ENCODE peak calls at places on chromosomes 2 and 18, in nine cellular contexts. H is activated CD8-positive, alpha-beta T cell treated with anti-CD3 and anti-CD28 coated beads for 36 hours; N is endothelial cell; K is kidney epithelial cell; L is B cell; E is adrenal gland; A is fibroblast of the aortic adventitia; B is DND-41; U is upper lobe of right lung. P is an unnamed sample.
A peak's percentile ranks its signal among the peaks of the same experiment; 100 is the strongest.

GRCh38 chr18:76373297-76373696 is 121.7 kb downstream of the ZNF516 start:
- DNase-seq in H (no peak), N (no peak), K (no peak), L (no peak), E (no peak), A (no peak), B (no peak), U (no peak), P (no peak)

GRCh38 chr2:217552081-217552480 is 450.7 kb downstream of the TNS1 start:
- DNase-seq in H (no peak), N (no peak), K (no peak), L (no peak), E (no peak), A (no peak), B (no peak), U (no peak), P (no peak)

GRCh38 chr2:190182071-190182524 is 119.6 kb upstream of the MSTN start:
- DNase-seq in H (no peak), N (no peak), K (no peak), L (peak; percentile 18), E (no peak), A (no peak), B (no peak), U (no peak), P (no peak)

GRCh38 chr2:186853871-186854435 is 5.0 kb upstream of the ZSWIM2 start:
- DNase-seq in H (no peak), N (no peak), K (no peak), L (no peak), E (no peak), A (peak; percentile 68), B (no peak), U (no peak), P (no peak)

GRCh38 chr2:44844651-44845270 is 96.7 kb upstream of the SIX3 start:
- DNase-seq in H (peak; percentile 42), N (no peak), K (no peak), L (no peak), E (no peak), A (no peak), B (peak; percentile 12), U (no peak), P (no peak)

GRCh38 chr2:85635636-85636035 is 19.6 kb downstream of the USP39 start:
- DNase-seq in H (no peak), N (no peak), K (no peak), L (no peak), E (peak; percentile 34), A (no peak), B (no peak), U (no peak), P (peak; percentile 17)

GRCh38 chr2:67240507-67240906 is 156.6 kb upstream of the ETAA1 start:
- DNase-seq in H (no peak), N (no peak), K (no peak), L (no peak), E (no peak), A (no peak), B (no peak), U (no peak), P (peak; percentile 5)

GRCh38 chr2:49108851-49109250 is 45.5 kb downstream of the FSHR start:
- DNase-seq in H (no peak), N (no peak), K (no peak), L (no peak), E (no peak), A (no peak), B (no peak), U (no peak), P (no peak)

GRCh38 chr2:49801898-49802297 is 647.6 kb upstream of the FSHR start:
- DNase-seq in H (no peak), N (no peak), K (no peak), L (no peak), E (no peak), A (no peak), B (no peak), U (no peak), P (no peak)

GRCh38 chr2:37560863-37561614 is 110.4 kb downstream of the CDC42EP3 start:
- DNase-seq in H (no peak), N (no peak), K (no peak), L (no peak), E (no peak), A (peak; percentile 24), B (no peak), U (no peak), P (no peak)

GRCh38 chr2:36403675-36404230 is 48.2 kb downstream of the CRIM1 start:
- DNase-seq in H (peak; percentile 25), N (no peak), K (peak; percentile 91), L (no peak), E (no peak), A (peak; percentile 52), B (no peak), U (no peak), P (peak; percentile 94)

GRCh38 chr2:20539776-20540586 is 93.1 kb downstream of the RHOB start:
- DNase-seq in H (no peak), N (no peak), K (no peak), L (no peak), E (no peak), A (no peak), B (no peak), U (no peak), P (no peak)

DNA sequence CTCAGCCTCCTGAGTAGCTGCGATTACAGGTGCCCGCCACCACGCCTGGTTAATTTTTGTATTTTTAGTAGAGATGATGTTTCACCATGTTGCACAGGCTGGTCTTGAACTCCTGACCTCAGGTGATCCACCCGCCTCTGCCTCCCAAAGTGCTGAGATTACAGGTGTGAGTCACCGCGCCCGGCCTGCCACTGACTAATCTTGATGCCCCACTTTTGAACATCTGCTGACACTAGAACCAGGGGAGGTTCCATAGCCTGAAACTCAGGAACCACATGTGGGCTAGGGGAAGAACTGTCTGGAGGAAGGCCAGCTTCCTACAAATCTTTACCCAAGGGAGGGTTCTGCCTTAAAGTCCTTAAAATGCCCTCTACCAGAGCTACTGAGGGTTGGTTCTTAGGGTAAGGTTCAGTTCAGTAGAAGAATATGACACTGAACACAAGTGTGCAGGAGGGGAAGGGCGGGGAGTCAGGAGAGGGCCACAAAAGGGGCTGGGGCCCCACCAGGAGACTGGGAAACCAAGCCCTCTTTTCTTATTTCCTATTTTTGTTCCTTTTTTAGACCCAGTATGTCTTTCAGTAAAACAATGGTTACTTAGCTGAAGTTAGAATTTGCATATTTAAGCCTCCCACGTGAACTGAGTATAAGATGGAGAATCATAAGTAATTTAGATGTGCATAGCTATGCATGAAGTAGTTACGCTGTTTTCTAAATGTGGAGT is 6.3 kb upstream of the RAB31 start:
- DNase-seq in H (peak; percentile 37), N (no peak), K (no peak), L (no peak), E (peak; percentile 35), A (no peak), B (no peak), U (no peak), P (no peak)
- TF ChIP-seq CTCF in H (no peak), N (no peak), K (no peak), L (no peak), E (no peak), A (no peak), B (no peak), U (no peak), P (no peak)

GRCh38 chr2:184067502-184067901 is 530.8 kb upstream of the ZNF804A start:
- DNase-seq in H (no peak), N (peak; percentile 7), K (no peak), L (no peak), E (no peak), A (no peak), B (no peak), U (no peak), P (no peak)
- TF ChIP-seq CTCF in H (no peak), N (no peak), K (peak; percentile 3), L (no peak), E (no peak), A (no peak), B (peak; percentile 13), U (no peak), P (no peak)

DNA sequence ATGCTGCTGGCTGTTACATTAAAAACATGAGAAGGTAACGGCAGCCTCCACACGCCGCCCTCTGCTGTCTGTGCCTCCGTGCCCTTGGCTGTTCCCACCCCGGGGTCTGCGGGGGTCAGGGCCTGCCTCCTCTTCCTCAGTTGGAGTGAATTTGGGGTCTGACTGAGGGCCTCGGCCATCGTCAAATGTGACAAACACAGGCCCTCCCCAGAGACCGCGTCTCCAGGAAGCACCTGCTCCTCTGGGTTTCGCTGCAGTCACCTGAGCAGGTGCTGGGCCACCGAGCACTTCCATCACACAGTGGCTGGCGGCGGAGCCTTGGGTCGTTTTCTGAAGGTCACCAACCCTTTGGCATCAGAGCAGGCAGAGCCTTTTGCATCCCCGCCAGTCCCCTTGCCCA is 70.9 kb downstream of the NFATC1 start:
- DNase-seq in H (no peak), N (no peak), K (no peak), L (peak; percentile 86), E (no peak), A (no peak), B (no peak), U (no peak), P (no peak)
- TF ChIP-seq CTCF in H (no peak), N (no peak), K (no peak), L (no peak), E (no peak), A (no peak), B (no peak), U (no peak), P (no peak)

GRCh38 chr2:241541564-241542277 is 16.8 kb upstream of the BOK start:
- DNase-seq in H (no peak), N (no peak), K (no peak), L (no peak), E (no peak), A (no peak), B (no peak), U (no peak), P (no peak)

GRCh38 chr2:241539616-241540374 is 18.8 kb upstream of the BOK start:
- DNase-seq in H (no peak), N (no peak), K (no peak), L (no peak), E (no peak), A (no peak), B (no peak), U (no peak), P (no peak)

GRCh38 chr2:241540391-241540765 is 18.2 kb upstream of the BOK start:
- DNase-seq in H (no peak), N (no peak), K (no peak), L (no peak), E (peak; percentile 19), A (no peak), B (no peak), U (peak; percentile 84), P (no peak)

GRCh38 chr2:241542278-241542605 is 16.3 kb upstream of the BOK start:
- DNase-seq in H (no peak), N (no peak), K (no peak), L (no peak), E (peak; percentile 74), A (no peak), B (no peak), U (peak; percentile 85), P (no peak)

DNA sequence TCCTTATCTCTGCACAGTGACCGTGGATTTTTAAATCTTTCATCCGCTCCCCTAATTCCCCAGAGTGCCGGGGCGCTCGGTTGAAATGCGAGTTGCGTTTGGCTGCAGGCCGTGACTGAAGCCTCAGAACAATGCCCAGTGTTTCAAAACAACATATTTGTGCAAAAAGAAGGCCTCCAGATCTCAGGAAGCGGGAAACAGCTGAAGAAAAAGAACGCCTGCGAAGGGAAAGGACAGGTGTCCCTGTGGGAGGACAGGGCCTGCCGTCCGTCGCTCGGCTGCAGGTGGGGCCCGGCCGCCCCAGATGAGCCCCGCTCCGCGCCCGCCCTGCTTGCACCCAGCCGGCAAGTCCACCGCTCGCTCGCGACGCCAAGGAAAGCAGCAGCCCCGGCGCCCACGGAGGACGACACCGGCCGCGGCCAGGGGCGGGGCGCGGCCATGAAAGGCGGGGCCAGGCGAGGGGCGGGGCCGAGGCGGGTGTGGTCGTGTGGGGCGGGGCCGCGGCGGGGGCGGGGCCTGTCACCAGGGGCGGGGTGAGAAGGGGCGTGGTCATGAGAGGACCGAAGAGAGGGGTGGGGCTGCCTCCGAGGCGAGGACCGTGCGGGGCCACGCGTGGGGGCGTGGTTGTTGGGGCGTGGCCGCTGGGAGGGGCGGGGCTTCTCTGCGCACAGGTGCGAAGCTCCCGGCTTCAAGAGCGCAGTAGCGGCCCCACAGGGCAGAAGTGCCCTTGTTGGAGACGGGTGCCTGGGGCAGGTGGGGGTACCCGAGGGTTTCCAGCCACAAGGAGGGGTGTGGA is 17.6 kb upstream of the BOK start:
- DNase-seq in H (peak; percentile 74), N (peak; percentile 73), K (no peak), L (peak; percentile 72), E (peak; percentile 69), A (peak; percentile 54), B (no peak), U (peak; percentile 88), P (peak; percentile 25)
- TF ChIP-seq CTCF in H (no peak), N (no peak), K (no peak), L (no peak), E (no peak), A (no peak), B (no peak), U (no peak), P (no peak)